ENCODE peak calls at places on chromosomes 11 and 22, in eight cellular contexts. P is AG10803, N is AG04450, S is GM23338, D is mucosa of descending colon, K is tibial nerve, O is epithelial cell of esophagus, J is cardiac muscle cell. Y is an unnamed sample.

GRCh38 chr11:2516276-2517015 is 71.6 kb downstream of the KCNQ1 start:
- DNase-seq in S (no peak), N (no peak), P (no peak), J (no peak), K (no peak), O (no peak), D (peak), Y (no peak)

GRCh38 chr11:64226507-64227051 is 505 bp downstream of the NUDT22 start:
- DNase-seq in S (peak), J (no peak), K (no peak), N (no peak), O (no peak), P (no peak), D (peak), Y (no peak)

GRCh38 chr22:31912402-31912733 is 32.0 kb upstream of the YWHAH start:
- DNase-seq in K (no peak), S (no peak), P (peak), D (no peak), O (no peak), N (no peak), J (peak), Y (no peak)

GRCh38 chr11:46678741-46679130 is 21.7 kb downstream of the ARHGAP1 start:
- DNase-seq in O (no peak), J (no peak), P (no peak), K (no peak), D (no peak), S (no peak), N (no peak), Y (no peak)

GRCh38 chr11:36622431-36623136 is 24.5 kb upstream of the RAG2 start:
- DNase-seq in J (peak), O (peak), S (peak), P (peak), D (no peak), K (no peak), N (peak), Y (peak)

GRCh38 chr11:46766656-46767055 is 47.6 kb downstream of the F2 start:
- DNase-seq in D (no peak), P (no peak), K (no peak), J (no peak), O (no peak), S (no peak), N (no peak), Y (no peak)

GRCh38 chr11:88799749-88800500 is 265.9 kb downstream of the GRM5 start:
- DNase-seq in S (no peak), P (no peak), N (no peak), O (no peak), K (no peak), D (no peak), J (no peak), Y (no peak)

GRCh38 chr11:119594639-119595249 is 134.3 kb downstream of the NECTIN1 start:
- DNase-seq in O (peak), K (no peak), S (no peak), N (peak), J (peak), D (no peak), P (peak), Y (peak)

GRCh38 chr22:42814616-42815015 is 42.5 kb downstream of the ARFGAP3 start:
- DNase-seq in S (no peak), P (no peak), N (no peak), D (no peak), O (no peak), K (no peak), J (no peak), Y (no peak)

GRCh38 chr11:111801135-111801534 is 34.9 kb upstream of the PPP2R1B start:
- DNase-seq in N (no peak), K (no peak), O (peak), P (no peak), S (no peak), D (no peak), J (no peak), Y (no peak)

GRCh38 chr11:100328626-100329340 is 358.3 kb upstream of the ARHGAP42 start:
- DNase-seq in N (no peak), O (peak), J (no peak), D (no peak), S (peak), K (no peak), P (no peak), Y (peak)

GRCh38 chr11:131598305-131598704 is 227.9 kb downstream of the NTM start:
- DNase-seq in N (no peak), S (peak), D (no peak), K (no peak), J (no peak), O (no peak), P (no peak), Y (no peak)
- H3K4me3 ChIP-seq in N (no peak), S (no peak), D (no peak), K (no peak), J (no peak), O (no peak), P (no peak), Y (no peak)

DNA sequence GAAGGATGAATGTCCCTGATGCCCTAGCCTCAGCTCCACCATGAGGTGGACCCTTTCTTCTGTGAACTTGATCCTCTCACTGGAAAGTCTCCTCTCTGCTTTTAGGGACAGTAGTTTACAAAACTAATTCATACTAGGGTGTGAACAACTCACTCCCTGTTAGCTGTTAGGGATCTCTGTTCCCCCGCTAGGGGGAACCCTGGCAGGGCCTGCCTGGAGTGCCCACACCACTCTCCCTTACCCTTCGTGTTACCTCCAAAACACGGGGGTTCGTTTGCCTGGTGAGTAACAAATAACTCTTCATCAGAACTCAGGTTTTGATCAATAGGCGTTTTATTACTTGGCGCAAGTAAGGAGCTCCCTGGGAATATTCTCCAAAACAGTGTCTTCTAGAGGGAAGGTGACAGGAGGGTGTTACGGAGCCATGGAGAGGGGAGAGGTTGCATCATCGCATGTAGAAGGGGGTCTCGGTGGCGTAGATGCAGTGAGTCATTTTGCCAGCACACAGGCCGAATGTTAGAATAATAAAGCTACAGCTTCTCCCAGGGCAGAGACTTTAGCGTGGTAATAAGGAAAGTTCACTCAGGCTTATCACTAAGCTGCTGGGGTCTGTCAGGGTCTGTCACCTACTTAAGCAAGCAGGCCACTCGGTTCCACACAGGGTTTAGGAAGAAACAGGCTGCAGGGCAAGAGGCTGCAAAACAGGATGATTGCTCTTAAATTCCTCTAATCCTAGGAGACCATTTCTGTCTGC is 45.8 kb downstream of the C11orf96 start:
- DNase-seq in S (no peak), N (no peak), K (no peak), D (no peak), J (peak), P (no peak), O (no peak), Y (peak)
- TF ChIP-seq CTCF in S (peak), N (peak), K (no peak), D (no peak), J (peak), P (peak), O (no peak), Y (peak)

GRCh38 chr11:122983438-122984185 is 2.0 kb upstream of the BSX start:
- DNase-seq in K (no peak), J (no peak), S (peak), P (no peak), O (no peak), N (no peak), D (no peak), Y (no peak)

GRCh38 chr11:122981388-122982264 is at the start of gene BSX:
- DNase-seq in N (no peak), S (peak), O (peak), K (no peak), J (peak), D (no peak), P (peak), Y (peak)

GRCh38 chr11:122979103-122979814 is 2.4 kb downstream of the BSX start:
- DNase-seq in S (peak), K (no peak), J (no peak), P (no peak), N (no peak), D (no peak), O (no peak), Y (no peak)

GRCh38 chr11:122979815-122980656 is 1.6 kb downstream of the BSX start:
- DNase-seq in D (no peak), J (no peak), N (no peak), P (no peak), S (peak), K (no peak), O (no peak), Y (no peak)

GRCh38 chr11:122984186-122985011 is 2.8 kb upstream of the BSX start:
- DNase-seq in J (peak), D (no peak), O (no peak), K (no peak), S (peak), N (no peak), P (peak), Y (no peak)
- H3K4me3 ChIP-seq in J (peak), D (no peak), O (peak), K (peak), S (peak), N (peak), P (peak), Y (peak)

GRCh38 chr11:124951341-124951740 is 2.7 kb upstream of the CCDC15 start:
- DNase-seq in N (no peak), P (no peak), O (no peak), K (no peak), S (no peak), J (no peak), D (no peak), Y (no peak)

GRCh38 chr11:124950606-124951330 is 3.2 kb upstream of the CCDC15 start:
- DNase-seq in J (no peak), K (no peak), O (no peak), D (no peak), P (no peak), N (no peak), S (no peak), Y (no peak)

GRCh38 chr11:124953753-124954624 is at the start of gene CCDC15:
- DNase-seq in K (peak), N (peak), O (peak), S (peak), P (peak), D (peak), J (peak), Y (peak)
- TF ChIP-seq CTCF in K (no peak), N (no peak), O (no peak), S (no peak), P (peak), D (no peak), J (no peak), Y (no peak)

DNA sequence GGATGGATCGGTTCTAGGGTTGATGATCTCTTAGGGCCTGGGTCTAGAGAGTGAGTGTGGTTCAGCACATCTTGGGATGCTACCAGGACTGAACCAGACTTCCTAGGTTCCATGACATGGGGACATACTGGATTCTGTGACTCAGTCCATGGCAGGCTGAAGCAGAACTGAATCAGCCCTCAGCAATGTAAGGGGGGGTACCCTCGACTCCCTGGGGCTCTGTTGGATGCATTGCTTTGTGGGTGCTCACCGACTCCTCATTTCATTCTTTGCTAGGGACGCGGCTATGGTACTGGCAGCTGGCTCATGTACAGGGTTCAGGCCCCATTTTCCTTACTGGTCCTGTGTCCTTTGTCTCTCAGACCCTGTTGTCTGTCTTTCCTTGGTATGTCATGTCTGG is 733 bp upstream of the GRAMD1B start:
- DNase-seq in N (no peak), P (peak), O (peak), S (no peak), D (no peak), K (no peak), J (no peak), Y (no peak)
- H3K4me3 ChIP-seq in N (peak), P (peak), O (no peak), S (peak), D (no peak), K (no peak), J (peak), Y (no peak)

GRCh38 chr22:20584029-20584871 is 76.8 kb downstream of the MED15 start:
- DNase-seq in D (no peak), P (no peak), K (no peak), S (no peak), J (no peak), N (no peak), O (no peak), Y (no peak)

GRCh38 chr22:20584872-20585639 is 77.6 kb downstream of the MED15 start:
- DNase-seq in O (no peak), N (no peak), K (no peak), J (no peak), D (peak), P (no peak), S (no peak), Y (no peak)

GRCh38 chr22:20582171-20582511 is 74.7 kb downstream of the MED15 start:
- DNase-seq in P (no peak), O (no peak), N (no peak), D (peak), K (no peak), S (no peak), J (no peak), Y (no peak)

GRCh38 chr22:20582520-20583361 is 75.3 kb downstream of the MED15 start:
- DNase-seq in P (no peak), D (peak), J (no peak), K (no peak), O (no peak), N (no peak), S (no peak), Y (no peak)

GRCh38 chr22:20583471-20583922 is 76.1 kb downstream of the MED15 start:
- DNase-seq in P (no peak), D (no peak), O (no peak), J (no peak), S (peak), N (no peak), K (no peak), Y (no peak)
- TF ChIP-seq CTCF in P (no peak), D (no peak), O (peak), J (peak), S (peak), N (no peak), K (no peak), Y (peak)